ENCODE peak calls at places on chromosomes 12 and 14, in four cellular contexts. V is lower lobe of right lung, S is PC-9, R is dorsolateral prefrontal cortex. O is an unnamed sample.

GRCh38 chr14:87745507-87746118 is 247.4 kb downstream of the GALC start:
- DNase-seq in V (no peak), S (peak), R (no peak), O (peak)

GRCh38 chr12:96882862-96883261 is 24.2 kb upstream of the NEDD1 start:
- DNase-seq in V (no peak), S (no peak), R (no peak), O (no peak)

GRCh38 chr12:93773122-93773871 is 96.1 kb downstream of the CRADD start:
- DNase-seq in V (no peak), S (no peak), R (no peak), O (no peak)

GRCh38 chr12:57890191-57891120 is 43.9 kb upstream of the CTDSP2 start:
- DNase-seq in V (no peak), S (peak), R (no peak), O (no peak)

GRCh38 chr12:79298511-79298910 is 392.3 kb downstream of the PAWR start:
- DNase-seq in V (no peak), S (no peak), R (no peak), O (no peak)

GRCh38 chr12:14841761-14842160 is 1.6 kb downstream of the ART4 start:
- DNase-seq in V (no peak), S (peak), R (no peak), O (no peak)

GRCh38 chr12:32083489-32083888 is 23.2 kb upstream of the BICD1 start:
- DNase-seq in V (no peak), S (no peak), R (no peak), O (no peak)

GRCh38 chr14:92945959-92946846 is 23.3 kb downstream of the CHGA start:
- DNase-seq in V (peak), S (peak), R (no peak), O (no peak)

GRCh38 chr14:87994974-87995373 is 2.0 kb upstream of the GALC start:
- DNase-seq in V (no peak), S (no peak), R (no peak), O (no peak)

GRCh38 chr14:67240978-67241415 is 238 bp upstream of the PALS1 start:
- DNase-seq in V (peak), S (peak), R (peak), O (peak)

GRCh38 chr12:94140556-94140955 is 7.8 kb upstream of the PLXNC1 start:
- DNase-seq in V (no peak), S (no peak), R (no peak), O (peak)

GRCh38 chr14:21987937-21988336 is 314.3 kb upstream of the OR4E1 start:
- DNase-seq in V (no peak), S (no peak), R (no peak), O (peak)

GRCh38 chr12:132185698-132186097 is 41.4 kb downstream of the NOC4L start:
- DNase-seq in V (no peak), S (no peak), R (no peak), O (no peak)

GRCh38 chr14:68306934-68307758 is 485.7 kb downstream of the ZFP36L1 start:
- DNase-seq in V (no peak), S (peak), R (no peak), O (no peak)

GRCh38 chr12:26612203-26612602 is 220.8 kb downstream of the ITPR2 start:
- DNase-seq in V (no peak), S (no peak), R (peak), O (no peak)

GRCh38 chr14:52067873-52068740 is 752 bp downstream of the NID2 start:
- DNase-seq in V (no peak), S (no peak), R (no peak), O (no peak)

DNA sequence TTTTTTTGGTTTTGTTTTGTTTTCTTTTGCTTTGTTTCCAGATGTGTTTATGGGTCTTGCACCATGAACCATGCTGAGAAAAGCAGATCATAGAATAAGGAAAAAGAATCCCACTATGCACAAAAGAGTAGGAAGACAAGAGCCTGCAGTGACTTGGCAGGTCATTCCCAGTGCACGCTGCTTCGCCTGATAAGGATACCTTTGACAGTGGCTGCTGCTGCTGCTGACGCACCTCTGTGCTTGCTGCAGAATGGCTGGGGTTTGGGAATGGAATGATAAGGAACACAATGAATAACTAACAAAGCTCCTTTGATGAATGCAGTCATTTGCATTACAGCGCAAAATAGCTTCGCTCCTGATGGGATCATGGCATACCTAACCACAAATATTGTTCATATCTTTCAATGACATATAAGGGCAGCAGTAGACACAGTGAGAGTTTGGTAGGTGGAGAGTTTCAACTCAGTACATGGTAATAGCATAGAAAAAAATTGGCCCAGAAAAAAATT is 278.7 kb downstream of the PDZRN4 start:
- DNase-seq in V (no peak), S (no peak), R (no peak), O (no peak)
- H3K27ac ChIP-seq in V (no peak), S (no peak), R (no peak), O (no peak)

GRCh38 chr12:90915353-90915752 is 39.6 kb downstream of the CCER1 start:
- DNase-seq in V (no peak), S (no peak), R (no peak), O (no peak)
- H3K27ac ChIP-seq in V (no peak), S (no peak), R (no peak), O (no peak)

GRCh38 chr12:47022296-47022695 is 57.1 kb upstream of the PCED1B start:
- DNase-seq in V (no peak), S (peak), R (no peak), O (no peak)
- H3K27ac ChIP-seq in V (no peak), S (peak), R (no peak), O (no peak)

GRCh38 chr12:71159260-71159659 is 1.5 kb upstream of the TSPAN8 start:
- DNase-seq in V (no peak), S (no peak), R (no peak), O (no peak)

GRCh38 chr12:71161575-71161974 is 3.8 kb upstream of the TSPAN8 start:
- DNase-seq in V (no peak), S (no peak), R (no peak), O (no peak)

GRCh38 chr12:71157601-71158233 is at the start of gene TSPAN8:
- DNase-seq in V (no peak), S (no peak), R (no peak), O (no peak)

GRCh38 chr12:71160585-71160984 is 2.8 kb upstream of the TSPAN8 start:
- DNase-seq in V (no peak), S (no peak), R (no peak), O (no peak)

GRCh38 chr12:71158361-71158882 is 623 bp upstream of the TSPAN8 start:
- DNase-seq in V (no peak), S (no peak), R (no peak), O (no peak)
- H3K27ac ChIP-seq in V (peak), S (no peak), R (no peak), O (no peak)

DNA sequence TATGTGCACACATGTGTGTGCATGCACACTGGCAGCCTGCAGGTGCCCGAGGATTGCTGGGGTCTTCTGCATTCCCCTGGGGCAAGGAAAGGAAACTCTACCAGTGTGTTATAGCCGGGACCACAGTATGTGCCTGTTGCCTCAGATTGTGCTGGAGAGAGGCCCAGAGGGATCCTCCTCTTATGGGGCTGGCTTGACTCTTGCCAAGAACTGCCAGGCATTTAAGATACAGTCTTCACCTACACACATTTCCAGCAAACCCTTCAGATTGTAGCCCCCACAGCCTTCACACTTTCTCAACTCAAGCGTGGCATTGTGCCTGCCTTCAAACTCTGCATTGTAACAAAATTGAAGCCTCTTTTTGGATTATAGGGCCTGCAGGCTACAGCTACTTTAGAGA is 176.7 kb upstream of the DYRK2 start:
- DNase-seq in V (no peak), S (no peak), R (peak), O (no peak)
- H3K27ac ChIP-seq in V (no peak), S (no peak), R (no peak), O (no peak)

GRCh38 chr14:61484826-61485584 is 163.6 kb downstream of the PRKCH start:
- DNase-seq in V (no peak), S (peak), R (no peak), O (no peak)

GRCh38 chr14:61488417-61488816 is 167.0 kb downstream of the PRKCH start:
- DNase-seq in V (no peak), S (no peak), R (no peak), O (no peak)

GRCh38 chr14:61489002-61489401 is 167.6 kb downstream of the PRKCH start:
- DNase-seq in V (no peak), S (no peak), R (no peak), O (no peak)

GRCh38 chr14:61485670-61486069 is 164.3 kb downstream of the PRKCH start:
- DNase-seq in V (no peak), S (no peak), R (no peak), O (no peak)

DNA sequence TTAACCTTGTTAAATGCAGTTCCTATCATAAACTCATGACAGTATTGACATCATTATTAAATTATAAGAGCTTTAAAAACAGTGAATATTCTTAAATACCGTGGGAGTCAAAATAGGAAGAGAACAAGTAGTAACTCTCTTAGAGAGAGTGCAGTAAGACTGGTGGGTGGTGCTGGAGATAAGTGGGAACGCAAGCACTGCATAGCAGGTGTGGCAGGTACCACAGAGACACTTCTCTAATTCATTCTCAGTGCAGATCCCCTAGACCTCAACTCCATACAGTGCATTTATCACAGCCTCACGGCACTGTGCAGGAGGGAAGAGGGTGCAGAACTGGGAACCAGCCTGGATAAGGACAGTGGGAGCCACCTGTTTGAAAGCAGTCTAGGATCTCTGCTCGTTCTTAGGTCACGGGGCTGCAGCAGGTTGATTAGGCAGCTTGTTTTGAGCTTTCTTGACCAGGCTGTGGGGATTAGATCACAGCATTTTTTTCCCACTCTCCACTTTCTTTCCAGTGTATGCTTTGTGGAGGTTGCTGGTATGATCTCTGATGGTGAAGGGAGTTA is 165.6 kb downstream of the PRKCH start:
- DNase-seq in V (no peak), S (no peak), R (no peak), O (no peak)
- H3K27ac ChIP-seq in V (no peak), S (no peak), R (no peak), O (no peak)

GRCh38 chr12:24499151-24500146 is 449.5 kb downstream of the BCAT1 start:
- DNase-seq in V (no peak), S (no peak), R (no peak), O (no peak)
- H3K27ac ChIP-seq in V (peak), S (no peak), R (no peak), O (no peak)

GRCh38 chr14:103191856-103192835 is 68.9 kb downstream of the TNFAIP2 start:
- DNase-seq in V (no peak), S (no peak), R (no peak), O (no peak)
- H3K27ac ChIP-seq in V (no peak), S (peak), R (no peak), O (no peak)

O was measured in OCI-LY7.